ENCODE peak calls at places on chromosomes 11 and 22, in six cellular contexts. L is CD4-positive, alpha-beta T cell; Y is bronchial epithelial cell; O is stimulated activated CD4-positive, alpha-beta T cell treated with anti-CD3 and anti-CD28 coated beads, Interleukin-1b, Interleukin-23, amount 100 ng/mL, for 1 hour; G is lower leg skin; P is pulmonary artery endothelial cell. J is an unnamed sample.

GRCh38 chr11:4606231-4607015 is 1.6 kb downstream of the TRIM68 start:
- DNase-seq in P (no peak), L (no peak), O (no peak), Y (peak), G (no peak), J (peak)

GRCh38 chr11:2525941-2526807 is 81.4 kb downstream of the KCNQ1 start:
- DNase-seq in G (no peak), L (no peak), P (no peak), Y (no peak), O (no peak), J (no peak)

GRCh38 chr11:68204402-68204801 is 8.7 kb downstream of the KMT5B start:
- DNase-seq in Y (no peak), G (no peak), O (no peak), L (no peak), P (no peak), J (no peak)

GRCh38 chr11:19849947-19850593 is 137.4 kb downstream of the NAV2 start:
- DNase-seq in P (no peak), L (no peak), G (no peak), Y (peak), O (no peak), J (peak)

GRCh38 chr11:126627376-126627775 is 271.9 kb downstream of the ST3GAL4 start:
- DNase-seq in G (no peak), L (no peak), Y (no peak), P (no peak), O (no peak), J (no peak)

GRCh38 chr11:46918778-46919513 is 596 bp upstream of the LRP4 start:
- DNase-seq in O (no peak), L (no peak), Y (no peak), P (no peak), G (no peak), J (no peak)

GRCh38 chr11:91158901-91159537 is 936.2 kb upstream of the CHORDC1 start:
- DNase-seq in L (no peak), O (no peak), Y (peak), G (no peak), P (no peak), J (peak)

GRCh38 chr22:28222066-28222465 is 303.0 kb upstream of the PITPNB start:
- DNase-seq in O (no peak), P (no peak), L (no peak), G (no peak), Y (no peak), J (no peak)

GRCh38 chr11:77104727-77105126 is 2.1 kb downstream of the OMP start:
- DNase-seq in L (no peak), G (no peak), O (no peak), P (no peak), Y (no peak), J (no peak)

GRCh38 chr11:7874061-7874460 is 57.0 kb downstream of the OR10A6 start:
- DNase-seq in O (no peak), Y (peak), L (no peak), G (no peak), P (no peak), J (peak)

GRCh38 chr22:45083659-45084305 is 74.0 kb upstream of the PHF21B start:
- DNase-seq in P (no peak), L (no peak), O (no peak), Y (peak), G (no peak), J (peak)

GRCh38 chr11:8268530-8269461 is 5.1 kb upstream of the LMO1 start:
- DNase-seq in G (no peak), P (no peak), O (no peak), L (no peak), Y (no peak), J (no peak)

GRCh38 chr11:106031210-106031845 is 9.3 kb upstream of the MSANTD4 start:
- DNase-seq in L (no peak), O (no peak), G (no peak), P (peak), Y (peak), J (peak)

GRCh38 chr11:94581926-94582325 is 14.8 kb downstream of the PIWIL4 start:
- DNase-seq in L (no peak), G (no peak), P (no peak), Y (no peak), O (no peak), J (no peak)

GRCh38 chr11:34565417-34566208 is 52.0 kb upstream of the ELF5 start:
- DNase-seq in G (no peak), P (no peak), O (no peak), Y (no peak), L (no peak), J (peak)